ENCODE peak calls at places on chromosomes 2 and 18, in eight cellular contexts. I is cardiac fibroblast, A is amniotic stem cell, N is glutamatergic neuron, Q is AG20443, W is heart right ventricle, K is neuronal stem cell, J is activated gamma-delta T cell treated with Interleukin-2 at 50 U/mL for 16 hours. R is an unnamed sample.

GRCh38 chr2:230575640-230576324 is 136.9 kb upstream of the CAB39 start:
- DNase-seq in J (peak), W (no peak), A (no peak), K (no peak), Q (no peak), N (no peak), I (no peak), R (no peak)

GRCh38 chr2:129879614-129880180 is 99.8 kb upstream of the RAB6C start:
- DNase-seq in K (no peak), W (no peak), J (no peak), N (no peak), I (no peak), Q (no peak), A (no peak), R (no peak)

GRCh38 chr2:65071499-65072180 is 15.4 kb downstream of the CEP68 start:
- DNase-seq in N (peak), W (peak), A (no peak), Q (peak), J (no peak), I (peak), K (no peak), R (peak)

GRCh38 chr2:218999881-219000568 is 6.8 kb upstream of the CRYBA2 start:
- DNase-seq in N (peak), A (no peak), W (no peak), I (no peak), K (no peak), J (no peak), Q (no peak), R (no peak)

GRCh38 chr18:11081009-11081532 is 68.3 kb downstream of the PIEZO2 start:
- DNase-seq in Q (no peak), W (no peak), K (no peak), J (no peak), A (no peak), N (no peak), I (no peak), R (no peak)

GRCh38 chr2:209771474-209772292 is at the start of gene UNC80:
- DNase-seq in Q (peak), K (peak), A (peak), N (peak), W (peak), J (no peak), I (peak), R (peak)

GRCh38 chr2:239905306-239905705 is 119.8 kb downstream of the NDUFA10 start:
- DNase-seq in Q (no peak), A (no peak), N (no peak), K (no peak), W (no peak), J (no peak), I (no peak), R (no peak)

GRCh38 chr2:161017780-161018440 is 142.3 kb upstream of the TANK start:
- DNase-seq in Q (no peak), W (no peak), A (no peak), K (no peak), I (peak), N (no peak), J (no peak), R (no peak)

GRCh38 chr2:24329700-24330099 is 30.6 kb downstream of the ITSN2 start:
- DNase-seq in W (no peak), N (no peak), I (no peak), A (no peak), K (no peak), J (no peak), Q (no peak), R (no peak)

GRCh38 chr2:162686336-162686735 is 152.2 kb downstream of the KCNH7 start:
- DNase-seq in I (no peak), J (no peak), W (no peak), Q (no peak), A (no peak), K (no peak), N (no peak), R (no peak)

GRCh38 chr18:63697261-63697660 is 5.5 kb upstream of the SERPINB11 start:
- DNase-seq in I (no peak), A (no peak), J (no peak), Q (no peak), N (no peak), K (no peak), W (no peak), R (no peak)

GRCh38 chr18:50004013-50004412 is 190.7 kb upstream of the ACAA2 start:
- DNase-seq in W (no peak), Q (no peak), K (no peak), I (no peak), N (no peak), J (no peak), A (no peak), R (no peak)

GRCh38 chr2:190547914-190548313 is 13.4 kb upstream of the NEMP2 start:
- DNase-seq in K (no peak), I (no peak), N (no peak), A (no peak), W (no peak), Q (no peak), J (no peak), R (no peak)

GRCh38 chr18:159037-159652 is 788 bp downstream of the USP14 start:
- DNase-seq in Q (peak), K (no peak), A (no peak), I (peak), J (no peak), W (no peak), N (no peak), R (no peak)

GRCh38 chr2:188132385-188132784 is 159.3 kb upstream of the GULP1 start:
- DNase-seq in Q (no peak), J (no peak), N (no peak), A (no peak), K (no peak), W (peak), I (peak), R (peak)

GRCh38 chr18:58102875-58103274 is 58.8 kb downstream of the NEDD4L start:
- DNase-seq in A (no peak), J (no peak), K (no peak), I (no peak), N (no peak), Q (no peak), W (no peak), R (peak)

GRCh38 chr2:191314697-191315364 is 69.6 kb downstream of the MYO1B start:
- DNase-seq in K (no peak), I (no peak), Q (no peak), N (no peak), W (no peak), J (no peak), A (no peak), R (no peak)

GRCh38 chr2:43169987-43170732 is 56.2 kb downstream of the ZFP36L2 start:
- DNase-seq in K (no peak), N (no peak), A (no peak), W (no peak), J (peak), I (no peak), Q (no peak), R (no peak)

GRCh38 chr2:234483568-234484251 is 13.2 kb downstream of the ARL4C start:
- DNase-seq in I (no peak), N (no peak), Q (no peak), K (no peak), A (no peak), J (peak), W (no peak), R (peak)

GRCh38 chr2:6764968-6765723 is 100.6 kb downstream of the CMPK2 start:
- DNase-seq in A (no peak), I (no peak), Q (no peak), J (no peak), W (no peak), K (no peak), N (no peak), R (no peak)

GRCh38 chr18:65336411-65336810 is 414.4 kb upstream of the CDH7 start:
- DNase-seq in K (no peak), N (no peak), I (no peak), Q (no peak), A (no peak), J (no peak), W (no peak), R (no peak)

GRCh38 chr2:225272173-225272572 is 127.3 kb upstream of the NYAP2 start:
- DNase-seq in I (no peak), J (no peak), W (no peak), Q (no peak), K (no peak), N (no peak), A (no peak), R (no peak)